ENCODE peak calls at places on chromosomes 2 and 18, in four cellular contexts. One of them, this sample, is unnamed.

GRCh38 chr18:69257861-69258458 is 142.7 kb upstream of the DOK6 start:
- DNase-seq in frontal cortex: no peak
- DNase-seq in stimulated activated CD4-positive, alpha-beta T cell treated with anti-CD3 and anti-CD28 coated beads, Interleukin-12 subunit alpha, Interleukin-12 subunit beta, amount 100 ng/mL, for 4 hours: no peak
- DNase-seq in DMS153: no peak
- DNase-seq in this sample: no peak

GRCh38 chr2:191152841-191153240 is 2.0 kb upstream of the STAT4 start:
- DNase-seq in frontal cortex: no peak
- DNase-seq in stimulated activated CD4-positive, alpha-beta T cell treated with anti-CD3 and anti-CD28 coated beads, Interleukin-12 subunit alpha, Interleukin-12 subunit beta, amount 100 ng/mL, for 4 hours: no peak
- DNase-seq in DMS153: no peak
- DNase-seq in this sample: no peak

GRCh38 chr2:77156599-77156998 is 365.6 kb downstream of the LRRTM4 start:
- DNase-seq in frontal cortex: no peak
- DNase-seq in stimulated activated CD4-positive, alpha-beta T cell treated with anti-CD3 and anti-CD28 coated beads, Interleukin-12 subunit alpha, Interleukin-12 subunit beta, amount 100 ng/mL, for 4 hours: no peak
- DNase-seq in DMS153: no peak
- DNase-seq in this sample: no peak

GRCh38 chr2:105890856-105891255 is 146.1 kb downstream of the NCK2 start:
- DNase-seq in frontal cortex: no peak
- DNase-seq in stimulated activated CD4-positive, alpha-beta T cell treated with anti-CD3 and anti-CD28 coated beads, Interleukin-12 subunit alpha, Interleukin-12 subunit beta, amount 100 ng/mL, for 4 hours: no peak
- DNase-seq in DMS153: no peak
- DNase-seq in this sample: no peak

GRCh38 chr2:30335981-30336538 is 104.7 kb downstream of the LBH start:
- DNase-seq in frontal cortex: no peak
- DNase-seq in stimulated activated CD4-positive, alpha-beta T cell treated with anti-CD3 and anti-CD28 coated beads, Interleukin-12 subunit alpha, Interleukin-12 subunit beta, amount 100 ng/mL, for 4 hours: no peak
- DNase-seq in DMS153: no peak
- DNase-seq in this sample: no peak

GRCh38 chr2:195863564-195863963 is 205.1 kb downstream of the DNAH7 start:
- DNase-seq in frontal cortex: no peak
- DNase-seq in stimulated activated CD4-positive, alpha-beta T cell treated with anti-CD3 and anti-CD28 coated beads, Interleukin-12 subunit alpha, Interleukin-12 subunit beta, amount 100 ng/mL, for 4 hours: no peak
- DNase-seq in DMS153: no peak
- DNase-seq in this sample: no peak

GRCh38 chr2:209933499-209934458 is 68.7 kb upstream of the RPE start:
- DNase-seq in frontal cortex: peak
- DNase-seq in stimulated activated CD4-positive, alpha-beta T cell treated with anti-CD3 and anti-CD28 coated beads, Interleukin-12 subunit alpha, Interleukin-12 subunit beta, amount 100 ng/mL, for 4 hours: no peak
- DNase-seq in DMS153: no peak
- DNase-seq in this sample: no peak

GRCh38 chr18:8959551-8960135 is 142.9 kb upstream of the NDUFV2 start:
- DNase-seq in frontal cortex: no peak
- DNase-seq in stimulated activated CD4-positive, alpha-beta T cell treated with anti-CD3 and anti-CD28 coated beads, Interleukin-12 subunit alpha, Interleukin-12 subunit beta, amount 100 ng/mL, for 4 hours: no peak
- DNase-seq in DMS153: no peak
- DNase-seq in this sample: no peak

GRCh38 chr2:102027036-102027702 is 35.4 kb downstream of the IL1R2 start:
- DNase-seq in frontal cortex: no peak
- DNase-seq in stimulated activated CD4-positive, alpha-beta T cell treated with anti-CD3 and anti-CD28 coated beads, Interleukin-12 subunit alpha, Interleukin-12 subunit beta, amount 100 ng/mL, for 4 hours: no peak
- DNase-seq in DMS153: no peak
- DNase-seq in this sample: no peak

GRCh38 chr2:46689993-46690392 is 210.6 kb downstream of the TMEM247 start:
- DNase-seq in frontal cortex: no peak
- DNase-seq in stimulated activated CD4-positive, alpha-beta T cell treated with anti-CD3 and anti-CD28 coated beads, Interleukin-12 subunit alpha, Interleukin-12 subunit beta, amount 100 ng/mL, for 4 hours: no peak
- DNase-seq in DMS153: no peak
- DNase-seq in this sample: no peak

GRCh38 chr2:68727698-68728375 is 6.8 kb upstream of the ARHGAP25 start:
- DNase-seq in frontal cortex: no peak
- DNase-seq in stimulated activated CD4-positive, alpha-beta T cell treated with anti-CD3 and anti-CD28 coated beads, Interleukin-12 subunit alpha, Interleukin-12 subunit beta, amount 100 ng/mL, for 4 hours: no peak
- DNase-seq in DMS153: no peak
- DNase-seq in this sample: no peak

GRCh38 chr2:206915136-206915535 is 24.2 kb upstream of the CPO start:
- DNase-seq in frontal cortex: no peak
- DNase-seq in stimulated activated CD4-positive, alpha-beta T cell treated with anti-CD3 and anti-CD28 coated beads, Interleukin-12 subunit alpha, Interleukin-12 subunit beta, amount 100 ng/mL, for 4 hours: no peak
- DNase-seq in DMS153: no peak
- DNase-seq in this sample: peak

GRCh38 chr2:166335284-166335683 is 40.5 kb downstream of the SCN9A start:
- DNase-seq in frontal cortex: no peak
- DNase-seq in stimulated activated CD4-positive, alpha-beta T cell treated with anti-CD3 and anti-CD28 coated beads, Interleukin-12 subunit alpha, Interleukin-12 subunit beta, amount 100 ng/mL, for 4 hours: no peak
- DNase-seq in DMS153: peak
- DNase-seq in this sample: no peak

GRCh38 chr2:195658541-195658890 is 1.5 kb downstream of the SLC39A10 start:
- DNase-seq in frontal cortex: no peak
- DNase-seq in stimulated activated CD4-positive, alpha-beta T cell treated with anti-CD3 and anti-CD28 coated beads, Interleukin-12 subunit alpha, Interleukin-12 subunit beta, amount 100 ng/mL, for 4 hours: no peak
- DNase-seq in DMS153: peak
- DNase-seq in this sample: no peak

GRCh38 chr18:27645929-27646328 is 460.8 kb upstream of the CHST9 start:
- DNase-seq in frontal cortex: no peak
- DNase-seq in stimulated activated CD4-positive, alpha-beta T cell treated with anti-CD3 and anti-CD28 coated beads, Interleukin-12 subunit alpha, Interleukin-12 subunit beta, amount 100 ng/mL, for 4 hours: no peak
- DNase-seq in DMS153: no peak
- DNase-seq in this sample: no peak

GRCh38 chr18:24271381-24272331 is 126.0 kb downstream of the OSBPL1A start:
- DNase-seq in frontal cortex: peak
- DNase-seq in stimulated activated CD4-positive, alpha-beta T cell treated with anti-CD3 and anti-CD28 coated beads, Interleukin-12 subunit alpha, Interleukin-12 subunit beta, amount 100 ng/mL, for 4 hours: peak
- DNase-seq in DMS153: no peak
- DNase-seq in this sample: peak

GRCh38 chr18:48850891-48851302 is 99.9 kb downstream of the SMAD7 start:
- DNase-seq in frontal cortex: no peak
- DNase-seq in stimulated activated CD4-positive, alpha-beta T cell treated with anti-CD3 and anti-CD28 coated beads, Interleukin-12 subunit alpha, Interleukin-12 subunit beta, amount 100 ng/mL, for 4 hours: no peak
- DNase-seq in DMS153: no peak
- DNase-seq in this sample: no peak

GRCh38 chr2:98869272-98869641 is 66.8 kb downstream of the CRACDL start:
- DNase-seq in frontal cortex: no peak
- DNase-seq in stimulated activated CD4-positive, alpha-beta T cell treated with anti-CD3 and anti-CD28 coated beads, Interleukin-12 subunit alpha, Interleukin-12 subunit beta, amount 100 ng/mL, for 4 hours: no peak
- DNase-seq in DMS153: peak
- DNase-seq in this sample: no peak

GRCh38 chr2:222364280-222364895 is 60.0 kb upstream of the SGPP2 start:
- DNase-seq in frontal cortex: no peak
- DNase-seq in stimulated activated CD4-positive, alpha-beta T cell treated with anti-CD3 and anti-CD28 coated beads, Interleukin-12 subunit alpha, Interleukin-12 subunit beta, amount 100 ng/mL, for 4 hours: no peak
- DNase-seq in DMS153: no peak
- DNase-seq in this sample: no peak

GRCh38 chr2:226411727-226412360 is 387.8 kb downstream of the IRS1 start:
- DNase-seq in frontal cortex: no peak
- DNase-seq in stimulated activated CD4-positive, alpha-beta T cell treated with anti-CD3 and anti-CD28 coated beads, Interleukin-12 subunit alpha, Interleukin-12 subunit beta, amount 100 ng/mL, for 4 hours: no peak
- DNase-seq in DMS153: no peak
- DNase-seq in this sample: peak

GRCh38 chr2:143473206-143473605 is 344.0 kb downstream of the ARHGAP15 start:
- DNase-seq in frontal cortex: no peak
- DNase-seq in stimulated activated CD4-positive, alpha-beta T cell treated with anti-CD3 and anti-CD28 coated beads, Interleukin-12 subunit alpha, Interleukin-12 subunit beta, amount 100 ng/mL, for 4 hours: no peak
- DNase-seq in DMS153: no peak
- DNase-seq in this sample: no peak

GRCh38 chr2:197674060-197674459 is 1.3 kb downstream of the RFTN2 start:
- DNase-seq in frontal cortex: no peak
- DNase-seq in stimulated activated CD4-positive, alpha-beta T cell treated with anti-CD3 and anti-CD28 coated beads, Interleukin-12 subunit alpha, Interleukin-12 subunit beta, amount 100 ng/mL, for 4 hours: no peak
- DNase-seq in DMS153: no peak
- DNase-seq in this sample: no peak

GRCh38 chr2:149733936-149734685 is 146.5 kb upstream of the MMADHC start:
- DNase-seq in frontal cortex: no peak
- DNase-seq in stimulated activated CD4-positive, alpha-beta T cell treated with anti-CD3 and anti-CD28 coated beads, Interleukin-12 subunit alpha, Interleukin-12 subunit beta, amount 100 ng/mL, for 4 hours: no peak
- DNase-seq in DMS153: no peak
- DNase-seq in this sample: no peak

GRCh38 chr2:170408461-170409163 is 230.7 kb downstream of the MYO3B start:
- DNase-seq in frontal cortex: no peak
- DNase-seq in stimulated activated CD4-positive, alpha-beta T cell treated with anti-CD3 and anti-CD28 coated beads, Interleukin-12 subunit alpha, Interleukin-12 subunit beta, amount 100 ng/mL, for 4 hours: no peak
- DNase-seq in DMS153: no peak
- DNase-seq in this sample: no peak

GRCh38 chr2:125535089-125535488 is 1120.9 kb upstream of the GYPC start:
- DNase-seq in frontal cortex: no peak
- DNase-seq in stimulated activated CD4-positive, alpha-beta T cell treated with anti-CD3 and anti-CD28 coated beads, Interleukin-12 subunit alpha, Interleukin-12 subunit beta, amount 100 ng/mL, for 4 hours: no peak
- DNase-seq in DMS153: no peak
- DNase-seq in this sample: no peak